ENCODE peak calls at places on chromosomes 6 and 20, in five cellular contexts. J, V, Z, B and Y are unnamed samples.

GRCh38 chr20:14374191-14374590 is 36.8 kb upstream of the FLRT3 start:
- DNase-seq in J (no peak), Z (no peak), B (no peak), V (no peak), Y (no peak)

GRCh38 chr6:83192871-83193746 is at the start of the genes PGM3 and RWDD2A:
- DNase-seq in Z (peak; percentile 61), B (peak; percentile 92), J (peak; percentile 86), V (peak; percentile 89), Y (peak; percentile 92)

GRCh38 chr6:47440722-47441121 is 36.9 kb upstream of the CD2AP start:
- DNase-seq in Z (no peak), B (no peak), J (no peak), V (peak; percentile 71), Y (no peak)

GRCh38 chr6:48110436-48111142 is 408 bp downstream of the PTCHD4 start:
- DNase-seq in V (peak; percentile 10), J (no peak), B (no peak), Z (no peak), Y (no peak)

GRCh38 chr6:108710560-108710959 is 137.7 kb upstream of the ARMC2 start:
- DNase-seq in J (no peak), B (no peak), Z (no peak), V (no peak), Y (no peak)

GRCh38 chr6:110509617-110510231 is 33.3 kb upstream of the SLC22A16 start:
- DNase-seq in J (peak; percentile 76), Z (no peak), V (no peak), B (no peak), Y (no peak)

GRCh38 chr20:58993332-58994248 is 12.5 kb downstream of the NELFCD start:
- DNase-seq in B (no peak), Z (no peak), V (peak; percentile 20), J (no peak), Y (no peak)

GRCh38 chr6:27332692-27333641 is 20.9 kb upstream of the POM121L2 start:
- DNase-seq in J (peak; percentile 57), V (peak; percentile 69), B (peak; percentile 69), Z (peak; percentile 36), Y (peak; percentile 56)

GRCh38 chr6:36805917-36806316 is 33.3 kb downstream of the CPNE5 start:
- DNase-seq in B (no peak), J (no peak), V (no peak), Z (no peak), Y (no peak)

GRCh38 chr6:71238351-71238750 is 50.3 kb upstream of the OGFRL1 start:
- DNase-seq in J (peak; percentile 54), B (peak; percentile 11), Z (no peak), V (no peak), Y (no peak)

GRCh38 chr20:61775423-61775822 is 290.3 kb downstream of the TAF4 start:
- DNase-seq in V (no peak), J (no peak), Z (no peak), B (no peak), Y (no peak)

GRCh38 chr20:49890651-49891361 is 24.5 kb downstream of the SPATA2 start:
- DNase-seq in Z (no peak), B (no peak), J (no peak), V (no peak), Y (no peak)

GRCh38 chr6:5513393-5513792 is 252.1 kb downstream of the FARS2 start:
- DNase-seq in J (no peak), V (peak; percentile 35), B (no peak), Z (no peak), Y (no peak)

GRCh38 chr20:48822879-48823385 is 4.9 kb downstream of the PREX1 start:
- DNase-seq in V (no peak), J (no peak), B (no peak), Z (no peak), Y (no peak)

GRCh38 chr6:142014515-142014914 is 118.2 kb upstream of the GJE1 start:
- DNase-seq in B (peak; percentile 19), Z (peak; percentile 49), V (no peak), J (peak; percentile 82), Y (no peak)

GRCh38 chr6:143000771-143001170 is 55.8 kb upstream of the HIVEP2 start:
- DNase-seq in V (no peak), B (no peak), J (peak; percentile 66), Z (no peak), Y (peak; percentile 79)

GRCh38 chr6:6725834-6726194 is 137.3 kb downstream of the LY86 start:
- DNase-seq in J (no peak), V (no peak), B (no peak), Z (no peak), Y (no peak)

GRCh38 chr20:3890999-3891929 is 2.1 kb downstream of the PANK2 start:
- DNase-seq in B (no peak), Z (no peak), J (no peak), V (no peak), Y (no peak)

GRCh38 chr20:32537657-32538525 is 47.2 kb downstream of the NOL4L start:
- DNase-seq in J (no peak), B (no peak), V (no peak), Z (no peak), Y (no peak)

GRCh38 chr6:20770776-20771175 is 236.5 kb downstream of the CDKAL1 start:
- DNase-seq in B (no peak), J (no peak), Z (no peak), V (no peak), Y (no peak)

GRCh38 chr6:2768125-2768524 is 2.9 kb downstream of the WRNIP1 start:
- DNase-seq in J (no peak), V (no peak), B (no peak), Z (no peak), Y (no peak)

GRCh38 chr6:158840465-158840864 is 21.3 kb upstream of the EZR start:
- DNase-seq in Z (no peak), B (no peak), J (no peak), V (no peak), Y (no peak)

GRCh38 chr20:49252556-49253350 is 25.1 kb downstream of the ZNFX1 start:
- DNase-seq in J (no peak), B (no peak), Z (no peak), V (no peak), Y (no peak)

GRCh38 chr20:63552481-63553249 is 1.3 kb upstream of the FNDC11 start:
- DNase-seq in V (no peak), Z (no peak), J (no peak), B (no peak), Y (no peak)

GRCh38 chr6:132872923-132873322 is 58.6 kb downstream of the RPS12 start:
- DNase-seq in J (no peak), Z (no peak), B (no peak), V (no peak), Y (no peak)

GRCh38 chr20:24614341-24614740 is 144.9 kb downstream of the SYNDIG1 start:
- DNase-seq in Z (no peak), J (no peak), V (no peak), B (no peak), Y (no peak)

GRCh38 chr6:39335780-39336541 is 13.5 kb upstream of the KCNK16 start:
- DNase-seq in V (no peak), B (peak; percentile 24), J (no peak), Z (no peak), Y (no peak)

GRCh38 chr6:38177885-38178583 is 358.5 kb downstream of the ZFAND3 start:
- DNase-seq in B (no peak), J (no peak), Z (no peak), V (no peak), Y (no peak)

GRCh38 chr6:28053584-28053983 is 26.8 kb upstream of the ZNF165 start:
- DNase-seq in V (no peak), B (no peak), Z (no peak), J (no peak), Y (no peak)

GRCh38 chr20:44069203-44069931 is 117.6 kb downstream of the JPH2 start:
- DNase-seq in J (no peak), Z (no peak), V (no peak), B (no peak), Y (no peak)

GRCh38 chr20:58070664-58071499 is 157.6 kb downstream of the ANKRD60 start:
- DNase-seq in Z (no peak), J (no peak), B (no peak), V (no peak), Y (no peak)

GRCh38 chr6:52526634-52527033 is 50.2 kb downstream of the TRAM2 start:
- DNase-seq in V (no peak), B (no peak), Z (no peak), J (no peak), Y (no peak)

GRCh38 chr6:122809671-122810070 is 20.6 kb downstream of the SMPDL3A start:
- DNase-seq in B (no peak), V (no peak), Z (no peak), J (no peak), Y (no peak)

GRCh38 chr20:62010551-62011402 is 54.9 kb downstream of the TAF4 start:
- DNase-seq in B (peak; percentile 94), V (peak; percentile 24), J (peak; percentile 65), Z (no peak), Y (peak; percentile 52)

GRCh38 chr20:44134897-44135810 is 51.8 kb downstream of the JPH2 start:
- DNase-seq in J (no peak), V (no peak), Z (no peak), B (no peak), Y (no peak)

GRCh38 chr6:153771577-153771976 is 267.5 kb upstream of the OPRM1 start:
- DNase-seq in J (no peak), B (no peak), V (no peak), Z (no peak), Y (no peak)

GRCh38 chr6:134065706-134066105 is 13.3 kb upstream of the SLC2A12 start:
- DNase-seq in Z (no peak), V (peak; percentile 33), B (no peak), J (peak; percentile 42), Y (no peak)

GRCh38 chr6:106692112-106692822 is 62.9 kb downstream of the QRSL1 start:
- DNase-seq in Z (no peak), B (peak; percentile 15), J (peak; percentile 36), V (no peak), Y (no peak)

GRCh38 chr6:162151050-162151658 is 576.4 kb downstream of the PRKN start:
- DNase-seq in B (no peak), V (no peak), Z (no peak), J (peak; percentile 27), Y (peak; percentile 19)